ENCODE peak calls at places on chromosome 5, in six cellular contexts. L is spleen, N is GM12878, F is esophagus squamous epithelium, V is ascending aorta, S is neural progenitor cell. A is an unnamed sample.

GRCh38 chr5:83321656-83322055 is 149.9 kb upstream of the VCAN start:
- DNase-seq in L (no peak), N (no peak), F (no peak), V (no peak), S (no peak), A (no peak)

GRCh38 chr5:171673328-171673727 is 112.3 kb upstream of the SMIM23 start:
- DNase-seq in L (no peak), N (no peak), F (no peak), V (no peak), S (no peak), A (no peak)

GRCh38 chr5:140575309-140575708 is 10.7 kb downstream of the SLC35A4 start:
- DNase-seq in L (peak; percentile 90), N (no peak), F (no peak), V (no peak), S (no peak), A (peak; percentile 78)

GRCh38 chr5:87361031-87361443 is 51.7 kb downstream of the CCNH start:
- DNase-seq in L (no peak), N (no peak), F (no peak), V (no peak), S (no peak), A (no peak)

GRCh38 chr5:130021000-130021399 is 116.7 kb downstream of the CHSY3 start:
- DNase-seq in L (no peak), N (no peak), F (no peak), V (no peak), S (no peak), A (no peak)

GRCh38 chr5:143554194-143554717 is 150.8 kb upstream of the NR3C1 start:
- DNase-seq in L (no peak), N (no peak), F (no peak), V (no peak), S (no peak), A (no peak)

GRCh38 chr5:76546497-76547102 is 76.6 kb downstream of the F2RL2 start:
- DNase-seq in L (no peak), N (peak; percentile 51), F (no peak), V (no peak), S (no peak), A (no peak)

GRCh38 chr5:107618233-107618632 is 52.5 kb downstream of the EFNA5 start:
- DNase-seq in L (no peak), N (no peak), F (no peak), V (no peak), S (no peak), A (no peak)

GRCh38 chr5:176844706-176845391 is 34.5 kb downstream of the UNC5A start:
- DNase-seq in L (no peak), N (no peak), F (no peak), V (no peak), S (no peak), A (peak; percentile 26)

GRCh38 chr5:17896605-17897004 is 262.3 kb downstream of the TAF11L14 start:
- DNase-seq in L (no peak), N (no peak), F (no peak), V (no peak), S (no peak), A (no peak)

GRCh38 chr5:58127486-58128220 is 332.2 kb downstream of the PLK2 start:
- DNase-seq in L (no peak), N (no peak), F (no peak), V (no peak), S (no peak), A (peak; percentile 48)

GRCh38 chr5:81303563-81303962 is 2.2 kb downstream of the ZCCHC9 start:
- DNase-seq in L (no peak), N (no peak), F (no peak), V (no peak), S (no peak), A (no peak)

GRCh38 chr5:175383350-175383749 is 60.6 kb downstream of the DRD1 start:
- DNase-seq in L (no peak), N (no peak), F (no peak), V (no peak), S (no peak), A (no peak)

GRCh38 chr5:10330511-10331105 is 22.9 kb upstream of the MARCHF6 start:
- DNase-seq in L (no peak), N (no peak), F (no peak), V (no peak), S (no peak), A (no peak)

GRCh38 chr5:23473915-23474679 is 33.3 kb upstream of the PRDM9 start:
- DNase-seq in L (no peak), N (no peak), F (no peak), V (no peak), S (no peak), A (no peak)

GRCh38 chr5:58963361-58963760 is 380.5 kb downstream of the RAB3C start:
- DNase-seq in L (no peak), N (no peak), F (no peak), V (no peak), S (no peak), A (no peak)

GRCh38 chr5:41182666-41183065 is 30.7 kb downstream of the C6 start:
- DNase-seq in L (no peak), N (no peak), F (no peak), V (no peak), S (no peak), A (no peak)

GRCh38 chr5:82639393-82640144 is 361.4 kb upstream of the RPS23 start:
- DNase-seq in L (no peak), N (no peak), F (no peak), V (no peak), S (no peak), A (no peak)

GRCh38 chr5:138656916-138657315 is 81.7 kb upstream of the HSPA9 start:
- DNase-seq in L (no peak), N (no peak), F (no peak), V (no peak), S (no peak), A (no peak)

GRCh38 chr5:63262191-63262981 is 683.8 kb downstream of the LRRC70 start:
- DNase-seq in L (no peak), N (no peak), F (no peak), V (no peak), S (no peak), A (no peak)

GRCh38 chr5:94498199-94498598 is 120.2 kb downstream of the KIAA0825 start:
- DNase-seq in L (no peak), N (no peak), F (no peak), V (no peak), S (no peak), A (no peak)

GRCh38 chr5:176553260-176554085 is 4.3 kb downstream of the CDHR2 start:
- DNase-seq in L (no peak), N (no peak), F (no peak), V (no peak), S (no peak), A (peak; percentile 19)

GRCh38 chr5:99122976-99123375 is 194.2 kb upstream of the CHD1 start:
- DNase-seq in L (no peak), N (no peak), F (no peak), V (no peak), S (no peak), A (no peak)

GRCh38 chr5:95715799-95716461 is 15.2 kb upstream of the RHOBTB3 start:
- DNase-seq in L (no peak), N (no peak), F (no peak), V (no peak), S (no peak), A (no peak)

GRCh38 chr5:59712836-59713487 is 180.6 kb downstream of the PDE4D start:
- DNase-seq in L (no peak), N (no peak), F (no peak), V (no peak), S (peak; percentile 58), A (no peak)

GRCh38 chr5:106699198-106699597 is 971.5 kb downstream of the EFNA5 start:
- DNase-seq in L (no peak), N (no peak), F (no peak), V (no peak), S (peak; percentile 46), A (no peak)

GRCh38 chr5:38697013-38697412 is 140.6 kb upstream of the LIFR start:
- DNase-seq in L (no peak), N (no peak), F (no peak), V (no peak), S (peak; percentile 28), A (no peak)

GRCh38 chr5:129361441-129362025 is 98.6 kb upstream of the ADAMTS19 start:
- DNase-seq in L (no peak), N (no peak), F (no peak), V (no peak), S (peak; percentile 26), A (no peak)

GRCh38 chr5:77643654-77644404 is 5.3 kb upstream of the OTP start:
- DNase-seq in L (no peak), N (no peak), F (no peak), V (no peak), S (peak; percentile 77), A (no peak)
- H3K27me3 ChIP-seq in L (peaks cover 95% of the 10 kb centered on the region), N (peaks cover 3% of the 10 kb centered on the region), F (peaks cover 29% of the 10 kb centered on the region), V (peaks cover 45% of the 10 kb centered on the region), S (peaks cover 100% of the 10 kb centered on the region), A (no peaks in the 10 kb centered on the region)

DNA sequence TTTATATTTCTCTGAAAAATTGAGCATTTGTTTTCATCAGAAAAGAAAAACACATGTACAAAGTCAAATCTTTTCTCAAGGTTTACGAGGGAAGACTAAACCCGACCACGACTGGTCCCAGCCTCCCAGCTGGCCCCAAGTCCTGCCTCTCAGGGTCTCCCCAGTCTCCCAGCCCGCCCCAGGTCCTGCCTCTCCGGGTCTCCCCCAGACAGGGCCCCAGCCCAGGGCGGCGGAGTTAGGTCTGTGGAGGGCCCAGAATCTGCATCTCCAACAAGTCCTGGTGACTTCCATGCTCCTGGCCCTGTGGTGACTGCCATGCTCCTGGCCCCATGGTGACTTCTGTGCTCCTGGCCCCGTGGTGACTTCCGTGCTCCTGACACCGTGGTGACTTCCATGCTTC is 359.9 kb downstream of the IRX2 start:
- DNase-seq in L (peak; percentile 59), N (no peak), F (no peak), V (no peak), S (no peak), A (peak; percentile 36)
- H3K27me3 ChIP-seq in L (no peaks in the 10 kb centered on the region), N (no peaks in the 10 kb centered on the region), F (no peaks in the 10 kb centered on the region), V (no peaks in the 10 kb centered on the region), S (no peaks in the 10 kb centered on the region), A (no peaks in the 10 kb centered on the region)

GRCh38 chr5:169343761-169344160 is 42.8 kb upstream of the SLIT3 start:
- DNase-seq in L (no peak), N (no peak), F (no peak), V (no peak), S (no peak), A (no peak)
- H3K27me3 ChIP-seq in L (no peaks in the 10 kb centered on the region), N (peaks cover 2% of the 10 kb centered on the region), F (no peaks in the 10 kb centered on the region), V (no peaks in the 10 kb centered on the region), S (no peaks in the 10 kb centered on the region), A (no peaks in the 10 kb centered on the region)

GRCh38 chr5:1380011-1380817 is 35.3 kb upstream of the CLPTM1L start:
- DNase-seq in L (peak; percentile 91), N (no peak), F (no peak), V (no peak), S (peak; percentile 81), A (peak; percentile 80)
- H3K27me3 ChIP-seq in L (no peaks in the 10 kb centered on the region), N (peaks cover 1% of the 10 kb centered on the region), F (no peaks in the 10 kb centered on the region), V (no peaks in the 10 kb centered on the region), S (peaks cover 69% of the 10 kb centered on the region), A (no peaks in the 10 kb centered on the region)

DNA sequence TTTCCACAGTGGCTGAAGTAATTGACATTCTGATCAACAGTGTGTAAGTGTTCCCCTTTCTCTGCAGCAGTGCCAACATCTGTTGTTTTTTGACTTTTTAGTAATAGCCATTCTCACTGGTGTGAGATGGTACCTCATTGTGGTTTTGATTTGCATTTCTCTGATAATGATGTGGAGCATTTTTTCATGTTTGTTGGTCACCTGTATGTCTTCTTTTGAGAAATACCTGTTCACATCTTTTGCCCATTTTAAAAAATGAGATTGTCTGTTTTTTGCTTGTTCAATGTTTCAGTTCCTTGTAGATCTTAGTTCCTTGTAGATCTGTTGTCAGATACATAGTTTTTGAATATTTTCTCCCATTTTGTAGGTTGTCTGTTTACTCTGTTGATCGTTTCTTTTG is 162.5 kb upstream of the PITX1 start:
- DNase-seq in L (no peak), N (no peak), F (no peak), V (no peak), S (no peak), A (no peak)
- H3K27me3 ChIP-seq in L (peaks cover 20% of the 10 kb centered on the region), N (no peaks in the 10 kb centered on the region), F (no peaks in the 10 kb centered on the region), V (no peaks in the 10 kb centered on the region), S (peaks cover 71% of the 10 kb centered on the region), A (no peaks in the 10 kb centered on the region)

GRCh38 chr5:156456857-156457256 is 129.9 kb downstream of the SGCD start:
- DNase-seq in L (no peak), N (no peak), F (no peak), V (no peak), S (no peak), A (no peak)
- H3K27me3 ChIP-seq in L (no peaks in the 10 kb centered on the region), N (no peaks in the 10 kb centered on the region), F (no peaks in the 10 kb centered on the region), V (no peaks in the 10 kb centered on the region), S (no peaks in the 10 kb centered on the region), A (no peaks in the 10 kb centered on the region)